ENCODE peak calls at places on chromosome 17, in eight cellular contexts. O is CD8-positive, alpha-beta T cell; F is heart left ventricle; L is prostate gland; Z is fibroblast of lung; X is GM23338; Y is CD4-positive, CD25-positive, alpha-beta regulatory T cell; P is IMR-90. N is an unnamed sample.

GRCh38 chr17:10290046-10290445 is 82.8 kb downstream of the MYH13 start:
- DNase-seq in O (no peak), Y (no peak), Z (no peak), P (no peak), L (no peak), X (no peak), F (peak; percentile 25), N (no peak)

GRCh38 chr17:73013816-73014663 is 78.4 kb downstream of the SLC39A11 start:
- DNase-seq in Z (peak; percentile 12), P (peak; percentile 24), O (no peak), L (no peak), F (no peak), Y (no peak), X (peak; percentile 34), N (no peak)

GRCh38 chr17:4951486-4951885 is 567 bp downstream of the ENO3 start:
- DNase-seq in Y (no peak), X (no peak), F (no peak), O (no peak), L (no peak), P (no peak), Z (no peak), N (no peak)

GRCh38 chr17:64231567-64232141 is 31.4 kb downstream of the TEX2 start:
- DNase-seq in O (no peak), P (no peak), Y (no peak), F (no peak), X (no peak), L (no peak), Z (no peak), N (no peak)

GRCh38 chr17:47801906-47802305 is 19.7 kb downstream of the OSBPL7 start:
- DNase-seq in O (no peak), Y (no peak), X (no peak), F (no peak), L (no peak), P (no peak), Z (no peak), N (no peak)

GRCh38 chr17:55625516-55625915 is 97.1 kb downstream of the TMEM100 start:
- DNase-seq in Y (no peak), O (no peak), Z (no peak), X (no peak), F (no peak), L (no peak), P (no peak), N (no peak)

GRCh38 chr17:338442-339192 is 14.0 kb downstream of the RPH3AL start:
- DNase-seq in P (no peak), X (no peak), F (no peak), L (no peak), Z (no peak), O (no peak), Y (no peak), N (no peak)

GRCh38 chr17:44785921-44786320 is 27.1 kb downstream of the ADAM11 start:
- DNase-seq in X (no peak), L (no peak), O (no peak), F (no peak), Y (no peak), P (no peak), Z (no peak), N (no peak)

GRCh38 chr17:72460711-72461110 is 339.9 kb downstream of the SOX9 start:
- DNase-seq in X (no peak), L (no peak), F (no peak), O (no peak), Y (no peak), P (no peak), Z (peak; percentile 23), N (no peak)

GRCh38 chr17:1186214-1186820 is 6.5 kb upstream of the ABR start:
- DNase-seq in Y (no peak), P (peak; percentile 74), X (no peak), Z (peak; percentile 16), O (no peak), F (no peak), L (no peak), N (peak; percentile 84)

GRCh38 chr17:70184770-70185169 is 15.4 kb downstream of the KCNJ2 start:
- DNase-seq in X (no peak), O (no peak), F (no peak), Y (no peak), P (peak; percentile 80), Z (peak; percentile 60), L (no peak), N (no peak)

GRCh38 chr17:83067071-83067717 is 12.2 kb upstream of the METRNL start:
- DNase-seq in P (no peak), L (no peak), Y (no peak), O (no peak), X (no peak), Z (no peak), F (peak; percentile 15), N (peak; percentile 55)

GRCh38 chr17:21467739-21468490 is 91.8 kb downstream of the KCNJ12 start:
- DNase-seq in Y (no peak), O (no peak), F (no peak), P (no peak), X (no peak), Z (no peak), L (no peak), N (no peak)

GRCh38 chr17:42310281-42311156 is 22.2 kb downstream of the STAT5A start:
- DNase-seq in L (no peak), F (no peak), X (peak; percentile 71), Y (no peak), P (no peak), O (no peak), Z (no peak), N (no peak)

GRCh38 chr17:10105513-10106001 is 92.8 kb downstream of the GAS7 start:
- DNase-seq in P (peak; percentile 90), Y (no peak), F (peak; percentile 55), O (no peak), L (no peak), X (no peak), Z (peak; percentile 85), N (no peak)

GRCh38 chr17:1762906-1763829 is 1.3 kb downstream of the SERPINF1 start:
- DNase-seq in Z (peak; percentile 87), Y (no peak), P (peak; percentile 74), X (peak; percentile 34), O (no peak), L (peak; percentile 57), F (no peak), N (no peak)

GRCh38 chr17:1590031-1590746 is 27.6 kb upstream of the PITPNA start:
- DNase-seq in L (no peak), P (peak; percentile 90), O (no peak), Y (no peak), X (no peak), Z (peak; percentile 78), F (peak; percentile 64), N (peak; percentile 92)

GRCh38 chr17:63470116-63470515 is 6.7 kb upstream of the ACE start:
- DNase-seq in F (no peak), L (no peak), X (no peak), P (no peak), Z (no peak), Y (no peak), O (no peak), N (no peak)

GRCh38 chr17:3965123-3965800 is 1.0 kb upstream of the ATP2A3 start:
- DNase-seq in X (peak; percentile 90), F (peak; percentile 68), Y (peak; percentile 68), Z (peak; percentile 36), P (no peak), L (peak; percentile 62), O (peak; percentile 62), N (peak; percentile 35)

GRCh38 chr17:6936370-6937028 is 59.4 kb upstream of the ALOX12 start:
- DNase-seq in X (peak; percentile 59), Z (peak; percentile 26), P (peak; percentile 6), F (peak; percentile 41), O (no peak), L (no peak), Y (no peak), N (no peak)

GRCh38 chr17:14621826-14622621 is 321.1 kb downstream of the HS3ST3B1 start:
- DNase-seq in P (no peak), O (no peak), L (no peak), F (no peak), Y (no peak), Z (no peak), X (no peak), N (no peak)

DNA sequence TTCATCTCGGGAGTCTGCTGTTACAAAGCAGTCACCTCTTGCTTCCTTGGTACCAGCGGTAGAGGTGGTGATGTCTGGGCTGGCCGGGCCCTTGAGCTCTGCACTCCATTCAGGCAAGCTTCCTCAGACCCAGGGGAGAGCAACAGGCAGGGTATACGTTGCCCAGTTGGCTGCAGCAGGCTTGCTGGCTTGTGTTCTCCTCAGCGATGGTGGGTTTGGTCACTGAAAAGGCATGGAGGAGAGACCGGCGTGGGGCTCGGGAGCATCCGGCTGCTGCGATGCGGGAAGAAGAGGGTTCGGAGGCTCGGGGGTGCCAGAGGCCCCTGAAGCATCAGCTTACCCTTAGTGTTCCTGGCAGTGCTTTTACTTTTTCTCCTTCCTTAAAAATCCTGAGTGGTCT is 25.8 kb downstream of the SAP30BP start:
- DNase-seq in Y (no peak), X (no peak), Z (no peak), O (no peak), P (no peak), F (no peak), L (no peak), N (no peak)
- H3K4me1 ChIP-seq in Y (peaks cover 18% of the 10 kb centered on the region), X (no peaks in the 10 kb centered on the region), Z (no peaks in the 10 kb centered on the region), O (peaks cover 34% of the 10 kb centered on the region), P (peaks cover 17% of the 10 kb centered on the region), F (peaks cover 52% of the 10 kb centered on the region), L (peaks cover 58% of the 10 kb centered on the region), N (peaks cover 2% of the 10 kb centered on the region)

GRCh38 chr17:17814162-17815061 is 22.4 kb downstream of the SREBF1 start:
- DNase-seq in O (no peak), Y (no peak), L (no peak), X (no peak), Z (no peak), F (no peak), P (no peak), N (no peak)
- H3K27ac ChIP-seq in O (no peak overlapping the region), Y (no peak overlapping the region), L (peak overlapping the region; percentile 80), X (no peak overlapping the region), Z (no peak overlapping the region), F (peak overlapping the region; percentile 80), P (no peak overlapping the region), N (no peak overlapping the region)

DNA sequence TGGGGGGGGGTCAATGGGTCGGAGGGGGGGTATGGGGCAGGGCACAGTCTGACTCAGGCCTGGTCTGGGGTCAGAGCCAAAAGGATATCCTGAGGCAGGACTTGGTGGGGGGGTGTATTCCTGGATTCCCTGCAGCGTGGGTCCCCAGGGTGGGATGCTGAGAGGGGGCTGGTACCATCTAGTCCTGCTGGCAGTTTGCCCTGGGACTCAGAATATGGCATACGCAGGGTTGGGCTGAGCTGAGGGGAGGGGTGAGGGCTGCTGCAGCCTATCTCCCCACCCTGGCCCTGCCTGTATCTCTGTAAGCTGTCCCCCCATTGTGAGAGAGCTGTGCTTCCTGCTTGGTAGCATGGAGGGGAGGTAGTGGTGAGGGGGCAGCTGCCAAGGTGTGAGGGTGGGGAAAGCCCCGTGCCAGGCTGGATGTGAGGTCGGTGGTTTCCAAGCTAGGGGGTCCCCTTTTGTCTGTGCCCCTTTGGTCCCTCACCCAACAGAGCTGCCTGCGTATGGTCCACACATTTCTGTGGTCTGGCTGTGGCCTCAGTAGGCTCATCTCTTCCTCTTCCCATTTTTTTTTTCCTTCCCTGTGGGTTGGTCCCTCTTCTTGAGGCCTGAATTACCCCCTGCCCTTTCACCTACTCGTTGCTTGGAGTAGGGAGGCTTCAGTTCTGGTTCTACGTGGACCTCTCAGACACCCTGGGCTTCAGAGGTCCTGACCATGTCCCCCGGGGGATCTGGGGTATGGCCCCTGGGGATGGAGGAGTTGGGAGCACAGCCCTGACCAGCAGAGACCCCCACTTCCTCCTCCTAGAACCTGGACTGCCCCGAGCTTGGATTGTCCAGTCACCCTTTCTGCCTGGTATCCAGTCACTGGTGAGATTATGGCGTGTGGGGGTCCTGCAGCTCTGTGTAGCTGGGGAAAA is 15.0 kb downstream of the RARA start:
- DNase-seq in F (peak; percentile 84), Z (peak; percentile 71), X (no peak), P (peak; percentile 44), Y (peak; percentile 68), O (no peak), L (no peak), N (no peak)
- H3K4me3 ChIP-seq in F (peak overlapping the region; percentile 27), Z (no peak overlapping the region), X (no peak overlapping the region), P (no peak overlapping the region), Y (peak overlapping the region; percentile 83), O (peak overlapping the region; percentile 91), L (no peak overlapping the region), N (no peak overlapping the region)

GRCh38 chr17:77792626-77793025 is 165.9 kb upstream of the TNRC6C start:
- DNase-seq in O (no peak), F (no peak), Y (no peak), P (no peak), Z (no peak), L (no peak), X (no peak), N (no peak)
- H3K4me1 ChIP-seq in O (peaks cover 3% of the 10 kb centered on the region), F (no peaks in the 10 kb centered on the region), Y (no peaks in the 10 kb centered on the region), P (no peaks in the 10 kb centered on the region), Z (no peaks in the 10 kb centered on the region), L (no peaks in the 10 kb centered on the region), X (peaks cover 44% of the 10 kb centered on the region), N (peaks cover 15% of the 10 kb centered on the region)